ENCODE peak calls at places on chromosomes 12 and 14, in nine cellular contexts. U is effector memory CD4-positive, alpha-beta T cell; L is GM06990; R is H7; N is body of pancreas; X is adipocyte; P is psoas muscle; V is right lobe of liver; T is iPS DF 6.9. K is an unnamed sample. For H3K27me3, the result is how much of the 10 kb centered on the place peaks cover.

GRCh38 chr12:89345376-89345775 is 6.9 kb downstream of the DUSP6 start:
- DNase-seq in U (no peak), L (no peak), R (no peak), N (no peak), X (no peak), P (no peak), V (no peak), T (no peak), K (no peak)

GRCh38 chr14:92516966-92517350 is 3.4 kb downstream of the RIN3 start:
- DNase-seq in U (no peak), L (no peak), R (no peak), N (no peak), X (no peak), P (no peak), V (no peak), T (no peak), K (no peak)

GRCh38 chr14:80634106-80634758 is 307.3 kb downstream of the CEP128 start:
- DNase-seq in U (no peak), L (no peak), R (no peak), N (no peak), X (peak), P (no peak), V (no peak), T (no peak), K (no peak)

GRCh38 chr14:32470161-32470705 is 141.1 kb downstream of the AKAP6 start:
- DNase-seq in U (no peak), L (no peak), R (no peak), N (no peak), X (no peak), P (no peak), V (no peak), T (no peak), K (no peak)

GRCh38 chr12:130634866-130635265 is 81.2 kb downstream of the RIMBP2 start:
- DNase-seq in U (no peak), L (no peak), R (no peak), N (no peak), X (no peak), P (no peak), V (no peak), T (no peak), K (no peak)

GRCh38 chr12:28104893-28105864 is 85.1 kb upstream of the CCDC91 start:
- DNase-seq in U (no peak), L (no peak), R (no peak), N (no peak), X (no peak), P (no peak), V (no peak), T (no peak), K (no peak)

GRCh38 chr12:99600388-99600787 is 47.2 kb upstream of the GARIN6 start:
- DNase-seq in U (no peak), L (peak), R (no peak), N (no peak), X (no peak), P (no peak), V (no peak), T (no peak), K (no peak)

GRCh38 chr12:15861404-15861803 is 20.8 kb upstream of the STRAP start:
- DNase-seq in U (no peak), L (no peak), R (no peak), N (no peak), X (no peak), P (no peak), V (no peak), T (no peak), K (no peak)

GRCh38 chr12:98754095-98754494 is 109.0 kb downstream of the APAF1 start:
- DNase-seq in U (no peak), L (peak), R (no peak), N (no peak), X (peak), P (no peak), V (no peak), T (no peak), K (peak)

GRCh38 chr14:54338696-54339317 is 58.0 kb upstream of the CDKN3 start:
- DNase-seq in U (no peak), L (no peak), R (no peak), N (no peak), X (peak), P (no peak), V (no peak), T (no peak), K (no peak)

GRCh38 chr14:51410846-51411245 is 170.8 kb downstream of the TMX1 start:
- DNase-seq in U (no peak), L (no peak), R (no peak), N (no peak), X (no peak), P (no peak), V (no peak), T (no peak), K (no peak)

GRCh38 chr12:44674866-44675265 is 201.2 kb downstream of the NELL2 start:
- DNase-seq in U (no peak), L (no peak), R (no peak), N (no peak), X (no peak), P (no peak), V (no peak), T (no peak), K (no peak)

GRCh38 chr12:106893451-106893850 is 62.3 kb upstream of the TMEM263 start:
- DNase-seq in U (no peak), L (no peak), R (no peak), N (no peak), X (no peak), P (no peak), V (no peak), T (no peak), K (no peak)

GRCh38 chr14:68580676-68581075 is 212.2 kb downstream of the ZFP36L1 start:
- DNase-seq in U (no peak), L (no peak), R (no peak), N (no peak), X (no peak), P (no peak), V (no peak), T (no peak), K (no peak)

GRCh38 chr12:54378791-54379400 is 5.6 kb downstream of the ZNF385A start:
- DNase-seq in U (no peak), L (no peak), R (peak), N (peak), X (peak), P (peak), V (peak), T (no peak), K (no peak)
- H3K4me3 ChIP-seq in U (peak), L (no peak), R (peak), N (peak), X (peak), P (peak), V (peak), T (peak), K (peak)

DNA sequence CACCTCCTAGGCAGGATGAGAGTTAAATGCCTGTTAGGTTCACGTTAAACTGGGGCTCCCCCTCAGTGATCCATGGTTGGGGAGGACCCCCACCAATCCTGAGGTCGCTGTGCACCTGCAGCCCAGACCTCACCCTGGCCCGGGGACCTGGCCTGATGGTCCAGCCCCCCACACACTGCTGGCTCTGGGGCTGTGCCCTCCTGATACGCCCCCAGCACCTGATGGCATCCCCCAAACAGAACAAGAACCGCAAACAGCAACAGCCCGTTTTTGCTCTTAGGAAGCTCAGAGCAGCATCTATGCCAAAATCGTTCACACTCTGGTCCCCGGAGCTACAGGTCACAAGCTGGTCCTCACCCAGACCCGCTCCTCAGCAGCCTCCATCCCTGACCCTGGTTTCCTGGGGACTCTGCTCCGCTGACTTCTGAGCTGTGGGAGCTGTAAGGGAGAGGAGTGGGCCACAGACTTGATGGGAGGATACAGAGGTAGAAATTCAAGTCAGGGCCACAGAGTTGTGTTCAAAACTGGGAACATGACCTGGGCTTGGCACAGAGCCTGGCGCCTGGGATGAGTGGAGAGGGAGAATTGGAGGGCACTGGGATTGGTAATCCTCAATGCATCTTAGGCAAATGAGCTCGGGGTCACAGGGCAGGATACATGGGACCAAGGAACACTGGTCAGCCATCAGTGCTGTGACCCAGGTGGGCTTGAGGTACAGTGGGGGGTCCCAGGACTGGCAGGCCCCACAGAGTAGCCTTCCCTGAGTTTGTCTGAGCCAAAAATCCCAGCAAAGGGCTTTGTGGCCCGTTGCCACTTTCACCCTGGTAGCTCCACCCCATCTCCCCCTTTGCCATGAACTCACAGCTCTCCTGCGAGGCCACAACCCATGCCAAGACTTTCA is 170.9 kb upstream of the RTL1 start:
- DNase-seq in U (no peak), L (no peak), R (no peak), N (no peak), X (no peak), P (no peak), V (no peak), T (no peak), K (no peak)
- H3K27me3 ChIP-seq in U (under half), L (under half), R (under half), N (under half), X (under half), P (under half), V (under half), T (under half), K (under half)

GRCh38 chr14:88791629-88792571 is 853 bp downstream of the EML5 start:
- DNase-seq in U (no peak), L (no peak), R (peak), N (peak), X (peak), P (peak), V (peak), T (no peak), K (no peak)
- H3K4me3 ChIP-seq in U (peak), L (peak), R (peak), N (peak), X (peak), P (peak), V (peak), T (peak), K (peak)

DNA sequence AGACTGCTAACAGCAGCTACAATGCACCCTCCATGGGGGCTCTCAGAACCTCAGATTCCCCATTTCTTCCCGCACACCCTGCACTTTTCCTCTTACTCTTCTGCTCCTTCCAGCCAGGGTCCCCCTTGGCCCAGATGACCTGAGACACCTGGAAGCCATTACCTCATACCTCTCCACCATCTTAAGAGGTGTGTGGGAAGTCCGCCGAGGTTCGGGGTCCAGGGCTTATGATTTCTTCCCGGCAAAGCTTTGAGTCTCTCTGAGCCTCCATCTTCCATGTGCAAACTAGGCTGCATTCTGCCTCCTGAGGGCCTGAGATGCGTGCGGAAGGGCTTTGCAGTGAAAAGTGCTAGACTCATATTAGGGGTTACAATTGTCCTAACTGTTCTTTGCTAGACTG is 5.3 kb downstream of the GSC start:
- DNase-seq in U (no peak), L (no peak), R (peak), N (no peak), X (no peak), P (no peak), V (no peak), T (no peak), K (no peak)
- H3K27me3 ChIP-seq in U (under half), L (under half), R (under half), N (under half), X (under half), P (under half), V (under half), T (under half), K (under half)